ENCODE peak calls at places on chromosome 18, in ten cellular contexts. S is A673, V is adrenal gland, M is HepG2, Y is tibial artery, E is left ventricle myocardium inferior, P is suprapubic skin, B is Panc1, G is right lobe of liver, L is esophagus squamous epithelium. X is an unnamed sample. For H3K4me1, the result is how much of the 10 kb centered on the place peaks cover.

GRCh38 chr18:61893971-61894750 is 1.4 kb upstream of the RNF152 start:
- DNase-seq in V (peak), P (peak), S (peak), L (no peak), Y (peak), E (peak), M (peak), G (peak), B (no peak), X (peak)

GRCh38 chr18:34834897-34835296 is 124.8 kb downstream of the DTNA start:
- DNase-seq in L (no peak), Y (no peak), G (no peak), E (no peak), S (no peak), M (no peak), B (no peak), P (no peak), V (no peak), X (no peak)

GRCh38 chr18:13120967-13121586 is 97.5 kb upstream of the LDLRAD4 start:
- DNase-seq in E (no peak), Y (no peak), S (peak), V (no peak), B (no peak), G (no peak), M (no peak), L (no peak), P (no peak), X (no peak)

GRCh38 chr18:33596178-33596854 is 18.3 kb downstream of the ASXL3 start:
- DNase-seq in B (peak), P (no peak), M (no peak), S (no peak), Y (no peak), E (no peak), G (no peak), V (no peak), L (no peak), X (no peak)

GRCh38 chr18:1848716-1849115 is 722.6 kb downstream of the METTL4 start:
- DNase-seq in V (no peak), L (no peak), P (no peak), G (no peak), Y (no peak), S (no peak), M (no peak), E (no peak), B (no peak), X (no peak)

GRCh38 chr18:37668971-37669747 is 103.6 kb upstream of the CELF4 start:
- DNase-seq in Y (no peak), G (no peak), L (no peak), V (no peak), E (no peak), P (no peak), B (no peak), S (no peak), M (no peak), X (no peak)

GRCh38 chr18:62790836-62791772 is 75.8 kb downstream of the PHLPP1 start:
- DNase-seq in V (no peak), L (no peak), P (no peak), M (no peak), E (no peak), B (no peak), S (no peak), Y (no peak), G (no peak), X (no peak)

GRCh38 chr18:51668101-51668500 is 470.6 kb upstream of the MEX3C start:
- DNase-seq in V (peak), S (peak), E (peak), M (peak), P (no peak), B (peak), Y (no peak), L (no peak), G (peak), X (no peak)

GRCh38 chr18:28823506-28824182 is 646.7 kb upstream of the CDH2 start:
- DNase-seq in M (no peak), L (no peak), E (no peak), Y (no peak), V (no peak), B (no peak), S (no peak), G (no peak), P (no peak), X (peak)

GRCh38 chr18:50372743-50373142 is 2.1 kb upstream of the SKA1 start:
- DNase-seq in L (no peak), S (peak), Y (no peak), V (no peak), G (no peak), B (no peak), E (no peak), M (no peak), P (no peak), X (no peak)

GRCh38 chr18:62898359-62898758 is 183.0 kb downstream of the PHLPP1 start:
- DNase-seq in E (no peak), Y (no peak), G (no peak), S (no peak), L (no peak), P (no peak), V (no peak), B (no peak), M (peak), X (no peak)

GRCh38 chr18:45365835-45366234 is 249.4 kb upstream of the SLC14A2 start:
- DNase-seq in G (no peak), Y (no peak), P (no peak), M (no peak), E (no peak), L (no peak), V (no peak), S (no peak), B (no peak), X (no peak)

GRCh38 chr18:63540131-63540530 is 2.0 kb upstream of the SERPINB12 start:
- DNase-seq in E (no peak), P (no peak), G (no peak), L (no peak), V (no peak), M (no peak), Y (no peak), B (no peak), S (peak), X (no peak)

GRCh38 chr18:36572135-36572856 is 256.5 kb downstream of the TPGS2 start:
- DNase-seq in M (peak), P (no peak), Y (peak), B (peak), V (peak), E (no peak), S (peak), L (no peak), G (no peak), X (no peak)

GRCh38 chr18:33652645-33653044 is 74.6 kb downstream of the ASXL3 start:
- DNase-seq in B (no peak), V (no peak), S (no peak), G (no peak), L (no peak), Y (no peak), P (no peak), M (no peak), E (no peak), X (no peak)

GRCh38 chr18:68448736-68449135 is 266.2 kb downstream of the TMX3 start:
- DNase-seq in E (no peak), V (no peak), M (no peak), G (no peak), S (no peak), L (no peak), B (no peak), Y (no peak), P (no peak), X (no peak)

GRCh38 chr18:79856119-79857080 is 58.7 kb downstream of the KCNG2 start:
- DNase-seq in G (no peak), S (peak), V (peak), B (no peak), Y (no peak), P (no peak), M (no peak), E (no peak), L (no peak), X (no peak)

GRCh38 chr18:41745166-41746049 is 209.6 kb upstream of the PIK3C3 start:
- DNase-seq in M (peak), G (peak), L (no peak), B (peak), S (peak), V (peak), P (no peak), E (peak), Y (no peak), X (peak)

GRCh38 chr18:59835656-59836379 is 64.0 kb upstream of the PMAIP1 start:
- DNase-seq in V (no peak), Y (no peak), B (no peak), G (no peak), E (no peak), P (no peak), L (no peak), S (no peak), M (no peak), X (no peak)

GRCh38 chr18:50806208-50806616 is 13.6 kb downstream of the MRO start:
- DNase-seq in S (no peak), E (peak), B (no peak), V (no peak), G (peak), L (no peak), P (no peak), M (peak), Y (peak), X (no peak)

GRCh38 chr18:500230-500555 is 308 bp downstream of the COLEC12 start:
- DNase-seq in G (no peak), M (no peak), P (no peak), S (no peak), B (no peak), L (no peak), Y (no peak), V (no peak), E (no peak), X (no peak)

GRCh38 chr18:50083708-50084107 is 111.2 kb downstream of the MYO5B start:
- DNase-seq in L (no peak), G (no peak), V (no peak), E (no peak), P (no peak), S (no peak), B (no peak), M (no peak), Y (no peak), X (no peak)

GRCh38 chr18:36711813-36712444 is 116.9 kb downstream of the TPGS2 start:
- DNase-seq in S (peak), V (peak), B (peak), G (no peak), E (peak), M (no peak), L (no peak), P (no peak), Y (peak), X (peak)

GRCh38 chr18:59700535-59700967 is 3.3 kb upstream of the CCBE1 start:
- DNase-seq in L (no peak), G (no peak), P (no peak), E (no peak), B (no peak), Y (no peak), V (no peak), M (no peak), S (no peak), X (peak)

GRCh38 chr18:57730146-57730545 is 73.0 kb downstream of the ATP8B1 start:
- DNase-seq in V (no peak), B (no peak), S (no peak), L (no peak), G (no peak), P (no peak), M (no peak), Y (no peak), E (no peak), X (no peak)

GRCh38 chr18:61443311-61443710 is 110.1 kb downstream of the CDH20 start:
- DNase-seq in P (no peak), Y (no peak), L (no peak), G (no peak), S (no peak), M (no peak), B (no peak), E (no peak), V (no peak), X (no peak)

GRCh38 chr18:39007523-39007922 is 1441.9 kb upstream of the CELF4 start:
- DNase-seq in L (no peak), B (no peak), E (no peak), M (no peak), P (no peak), V (no peak), S (no peak), G (no peak), Y (no peak), X (no peak)
- TF ChIP-seq CTCF in L (no peak), B (no peak), E (no peak), M (no peak), P (no peak), V (no peak), S (no peak), G (no peak), Y (no peak), X (no peak)

DNA sequence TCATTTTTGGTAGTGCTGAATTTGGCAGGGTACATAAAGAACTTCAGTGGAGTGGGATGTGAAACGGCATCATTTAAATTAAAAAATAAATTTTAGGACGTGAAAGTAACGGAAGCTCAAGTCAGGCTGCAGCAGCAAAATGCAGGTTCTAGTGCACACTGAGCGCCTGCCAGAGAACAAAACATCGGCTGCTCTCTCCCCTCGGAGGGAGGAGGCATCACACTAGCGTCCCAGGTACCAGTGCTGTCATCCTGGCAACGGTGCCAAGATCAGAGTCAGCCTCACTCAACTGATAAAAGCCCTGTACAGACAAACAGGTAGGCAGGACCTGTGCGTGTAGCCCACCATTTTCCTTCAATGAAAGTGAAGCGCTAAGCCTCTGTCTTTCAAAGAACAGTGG is 261.5 kb downstream of the PTGR3 start:
- DNase-seq in S (no peak), M (no peak), P (no peak), E (no peak), V (no peak), G (no peak), B (no peak), L (no peak), Y (no peak), X (no peak)
- H3K4me1 ChIP-seq in S (under half), M (under half), P (under half), E (under half), V (under half), G (under half), B (half or more), L (under half), Y (under half), X (under half)

GRCh38 chr18:77063256-77063655 is 69.3 kb downstream of the MBP start:
- DNase-seq in P (no peak), M (no peak), V (no peak), G (no peak), B (no peak), L (no peak), S (no peak), Y (no peak), E (no peak), X (no peak)

GRCh38 chr18:77061946-77062517 is 70.6 kb downstream of the MBP start:
- DNase-seq in B (no peak), Y (no peak), M (no peak), E (no peak), G (no peak), V (no peak), S (no peak), P (no peak), L (no peak), X (no peak)

GRCh38 chr18:77065221-77065981 is 67.2 kb downstream of the MBP start:
- DNase-seq in L (no peak), M (no peak), E (peak), G (peak), P (no peak), Y (peak), S (no peak), V (peak), B (peak), X (no peak)

GRCh38 chr18:77061291-77061945 is 71.2 kb downstream of the MBP start:
- DNase-seq in M (no peak), E (no peak), P (no peak), L (no peak), B (no peak), S (no peak), Y (no peak), G (no peak), V (no peak), X (no peak)

GRCh38 chr18:77062518-77063003 is 70.0 kb downstream of the MBP start:
- DNase-seq in L (no peak), V (no peak), P (no peak), E (no peak), B (no peak), G (no peak), Y (no peak), S (no peak), M (no peak), X (no peak)
- H3K27ac ChIP-seq in L (peak), V (peak), P (peak), E (peak), B (peak), G (peak), Y (no peak), S (no peak), M (no peak), X (no peak)

GRCh38 chr18:26771524-26771923 is 94.0 kb downstream of the AQP4 start:
- DNase-seq in L (no peak), B (peak), V (peak), S (no peak), M (peak), G (no peak), E (no peak), Y (no peak), P (no peak), X (no peak)
- TF ChIP-seq CTCF in L (peak), B (peak), V (peak), S (peak), M (peak), G (peak), E (peak), Y (no peak), P (no peak), X (no peak)

DNA sequence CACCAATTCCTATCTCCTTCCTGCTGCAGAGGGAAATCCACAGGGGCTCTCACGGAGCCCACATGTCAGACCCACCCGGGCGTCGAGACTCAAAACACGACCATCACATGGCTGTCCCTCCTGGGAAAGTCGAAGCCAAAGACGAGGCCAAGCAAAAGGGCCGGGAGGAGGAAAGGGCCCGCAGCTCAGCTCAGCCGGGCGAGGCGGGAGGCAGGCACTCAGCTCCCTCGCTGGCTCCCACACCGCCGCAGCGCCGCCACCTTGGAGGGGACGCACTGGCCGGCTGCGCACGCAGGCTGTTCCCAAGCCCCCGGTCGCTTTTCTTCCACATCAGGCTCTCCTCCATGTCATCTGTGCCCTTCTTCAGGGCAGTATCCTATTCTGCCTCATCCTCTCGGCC is 130.4 kb downstream of the L3MBTL4 start:
- DNase-seq in L (no peak), S (no peak), E (no peak), B (no peak), P (no peak), G (no peak), V (no peak), Y (no peak), M (no peak), X (no peak)
- H3K4me1 ChIP-seq in L (under half), S (under half), E (under half), B (under half), P (under half), G (under half), V (under half), Y (under half), M (under half), X (under half)

GRCh38 chr18:9048808-9049494 is 53.5 kb upstream of the NDUFV2 start:
- DNase-seq in L (no peak), M (no peak), E (no peak), Y (no peak), P (no peak), G (no peak), S (no peak), B (no peak), V (no peak), X (no peak)
- H3K27ac ChIP-seq in L (no peak), M (no peak), E (no peak), Y (no peak), P (no peak), G (no peak), S (no peak), B (no peak), V (no peak), X (no peak)

DNA sequence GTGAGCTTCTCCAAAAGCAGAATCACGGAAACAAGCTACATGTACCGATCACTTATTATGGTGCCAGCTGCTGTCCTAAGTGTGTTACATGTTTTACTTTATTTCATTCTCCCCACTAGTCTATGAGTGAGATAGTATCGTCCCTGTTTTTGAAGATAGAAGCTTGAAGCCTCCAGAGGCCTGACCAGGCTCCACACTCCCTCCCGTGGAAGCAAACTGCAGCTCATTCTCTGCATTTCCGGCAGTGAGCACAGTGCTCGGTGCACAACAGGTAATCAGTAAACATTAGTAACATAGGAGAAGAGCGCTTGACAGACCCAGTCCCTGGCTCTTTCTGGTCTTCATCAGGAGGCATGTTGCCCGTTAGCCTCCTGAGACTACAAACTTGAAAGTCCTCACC is 72.9 kb downstream of the ZBTB7C start:
- DNase-seq in M (no peak), Y (no peak), E (no peak), B (no peak), V (no peak), P (no peak), G (no peak), L (no peak), S (no peak), X (no peak)
- TF ChIP-seq CTCF in M (peak), Y (peak), E (peak), B (no peak), V (no peak), P (no peak), G (no peak), L (peak), S (no peak), X (peak)

GRCh38 chr18:22822024-22822423 is 111.1 kb upstream of the RBBP8 start:
- DNase-seq in E (no peak), B (no peak), P (no peak), M (no peak), G (no peak), L (no peak), V (no peak), Y (no peak), S (peak), X (no peak)
- H3K4me1 ChIP-seq in E (under half), B (under half), P (under half), M (under half), G (under half), L (under half), V (under half), Y (under half), S (under half), X (under half)